ENCODE peak calls at places on chromosomes 6 and 20, in five cellular contexts. One of them, this sample, is unnamed.

GRCh38 chr20:11323821-11324220 is 593.9 kb upstream of the BTBD3 start:
- DNase-seq in GM10248: no peak
- DNase-seq in heart left ventricle: no peak
- DNase-seq in AG04450: no peak
- DNase-seq in A549: no peak
- DNase-seq in this sample: no peak

GRCh38 chr6:43773981-43774775 is 4.2 kb downstream of the VEGFA start:
- DNase-seq in A549: no peak
- DNase-seq in GM10248: no peak
- DNase-seq in heart left ventricle: peak
- DNase-seq in AG04450: no peak
- DNase-seq in this sample: no peak

GRCh38 chr6:160128125-160128683 is 6.6 kb downstream of the SLC22A1 start:
- DNase-seq in A549: no peak
- DNase-seq in heart left ventricle: no peak
- DNase-seq in GM10248: no peak
- DNase-seq in AG04450: no peak
- DNase-seq in this sample: no peak

GRCh38 chr20:20638877-20639276 is 73.6 kb downstream of the RALGAPA2 start:
- DNase-seq in GM10248: no peak
- DNase-seq in A549: no peak
- DNase-seq in AG04450: no peak
- DNase-seq in heart left ventricle: no peak
- DNase-seq in this sample: no peak

GRCh38 chr6:11782524-11782923 is 3.9 kb upstream of the ADTRP start:
- DNase-seq in heart left ventricle: no peak
- DNase-seq in GM10248: no peak
- DNase-seq in AG04450: no peak
- DNase-seq in A549: no peak
- DNase-seq in this sample: no peak

GRCh38 chr20:62080249-62080993 is 14.7 kb upstream of the TAF4 start:
- DNase-seq in GM10248: no peak
- DNase-seq in AG04450: no peak
- DNase-seq in A549: no peak
- DNase-seq in heart left ventricle: no peak
- DNase-seq in this sample: no peak

GRCh38 chr6:6546318-6547110 is 42.0 kb upstream of the LY86 start:
- DNase-seq in GM10248: peak
- DNase-seq in AG04450: no peak
- DNase-seq in A549: no peak
- DNase-seq in heart left ventricle: peak
- DNase-seq in this sample: peak

GRCh38 chr20:44590980-44591778 is 8.8 kb downstream of the PKIG start:
- DNase-seq in A549: no peak
- DNase-seq in GM10248: no peak
- DNase-seq in AG04450: no peak
- DNase-seq in heart left ventricle: no peak
- DNase-seq in this sample: no peak

GRCh38 chr6:73734843-73735453 is 38.9 kb downstream of the CD109 start:
- DNase-seq in GM10248: no peak
- DNase-seq in heart left ventricle: no peak
- DNase-seq in A549: no peak
- DNase-seq in AG04450: no peak
- DNase-seq in this sample: no peak

GRCh38 chr6:44667226-44667625 is 279.7 kb downstream of the CDC5L start:
- DNase-seq in heart left ventricle: no peak
- DNase-seq in AG04450: peak
- DNase-seq in GM10248: no peak
- DNase-seq in A549: no peak
- DNase-seq in this sample: no peak

GRCh38 chr20:62025832-62026563 is 39.7 kb downstream of the TAF4 start:
- DNase-seq in GM10248: no peak
- DNase-seq in AG04450: peak
- DNase-seq in A549: no peak
- DNase-seq in heart left ventricle: peak
- DNase-seq in this sample: no peak

GRCh38 chr6:25971187-25971811 is 8.7 kb downstream of the TRIM38 start:
- DNase-seq in heart left ventricle: peak
- DNase-seq in AG04450: peak
- DNase-seq in GM10248: no peak
- DNase-seq in A549: peak
- DNase-seq in this sample: no peak

GRCh38 chr6:37822851-37823682 is 3.5 kb downstream of the ZFAND3 start:
- DNase-seq in AG04450: no peak
- DNase-seq in heart left ventricle: no peak
- DNase-seq in GM10248: no peak
- DNase-seq in A549: no peak
- DNase-seq in this sample: no peak

GRCh38 chr6:27332692-27333641 is 20.9 kb upstream of the POM121L2 start:
- DNase-seq in A549: peak
- DNase-seq in AG04450: peak
- DNase-seq in GM10248: peak
- DNase-seq in heart left ventricle: no peak
- DNase-seq in this sample: peak

GRCh38 chr6:40882321-40882720 is 156.7 kb downstream of the UNC5CL start:
- DNase-seq in A549: no peak
- DNase-seq in GM10248: no peak
- DNase-seq in heart left ventricle: no peak
- DNase-seq in AG04450: no peak
- DNase-seq in this sample: no peak

GRCh38 chr6:129695373-129696027 is 14.5 kb downstream of the ARHGAP18 start:
- DNase-seq in heart left ventricle: no peak
- DNase-seq in GM10248: no peak
- DNase-seq in AG04450: no peak
- DNase-seq in A549: no peak
- DNase-seq in this sample: no peak

GRCh38 chr6:15516378-15516777 is 146.4 kb downstream of the DTNBP1 start:
- DNase-seq in GM10248: no peak
- DNase-seq in A549: no peak
- DNase-seq in heart left ventricle: no peak
- DNase-seq in AG04450: no peak
- DNase-seq in this sample: no peak

GRCh38 chr20:62816879-62817873 is at the start of gene COL9A3:
- DNase-seq in heart left ventricle: no peak
- DNase-seq in AG04450: no peak
- DNase-seq in GM10248: no peak
- DNase-seq in A549: no peak
- DNase-seq in this sample: no peak

GRCh38 chr6:74705451-74705850 is 500.4 kb downstream of the COL12A1 start:
- DNase-seq in heart left ventricle: no peak
- DNase-seq in A549: no peak
- DNase-seq in AG04450: no peak
- DNase-seq in GM10248: no peak
- DNase-seq in this sample: no peak

GRCh38 chr20:36467076-36467999 is 74.0 kb upstream of the MYL9 start:
- DNase-seq in GM10248: peak
- DNase-seq in heart left ventricle: peak
- DNase-seq in AG04450: no peak
- DNase-seq in A549: peak
- DNase-seq in this sample: peak

GRCh38 chr6:7267521-7268091 is 45.4 kb downstream of the SSR1 start:
- DNase-seq in AG04450: peak
- DNase-seq in A549: peak
- DNase-seq in GM10248: no peak
- DNase-seq in heart left ventricle: no peak
- DNase-seq in this sample: no peak

GRCh38 chr20:17650816-17651760 is 31.0 kb downstream of the RRBP1 start:
- DNase-seq in heart left ventricle: peak
- DNase-seq in A549: no peak
- DNase-seq in GM10248: no peak
- DNase-seq in AG04450: no peak
- DNase-seq in this sample: no peak

GRCh38 chr6:121590438-121590837 is 155.0 kb downstream of the GJA1 start:
- DNase-seq in GM10248: no peak
- DNase-seq in A549: peak
- DNase-seq in AG04450: no peak
- DNase-seq in heart left ventricle: no peak
- DNase-seq in this sample: no peak

GRCh38 chr20:34907616-34908469 is 31.4 kb downstream of the ACSS2 start:
- DNase-seq in heart left ventricle: peak
- DNase-seq in AG04450: peak
- DNase-seq in GM10248: no peak
- DNase-seq in A549: peak
- DNase-seq in this sample: no peak

GRCh38 chr6:87794922-87795885 is 93.2 kb upstream of the AKIRIN2 start:
- DNase-seq in heart left ventricle: no peak
- DNase-seq in AG04450: no peak
- DNase-seq in GM10248: no peak
- DNase-seq in A549: peak
- DNase-seq in this sample: no peak

GRCh38 chr6:36376742-36377141 is 10.7 kb downstream of the ETV7 start:
- DNase-seq in heart left ventricle: no peak
- DNase-seq in A549: no peak
- DNase-seq in GM10248: no peak
- DNase-seq in AG04450: no peak
- DNase-seq in this sample: no peak

GRCh38 chr6:136069119-136069518 is 181.0 kb downstream of the MTFR2 start:
- DNase-seq in heart left ventricle: no peak
- DNase-seq in AG04450: peak
- DNase-seq in GM10248: no peak
- DNase-seq in A549: no peak
- DNase-seq in this sample: no peak

DNA sequence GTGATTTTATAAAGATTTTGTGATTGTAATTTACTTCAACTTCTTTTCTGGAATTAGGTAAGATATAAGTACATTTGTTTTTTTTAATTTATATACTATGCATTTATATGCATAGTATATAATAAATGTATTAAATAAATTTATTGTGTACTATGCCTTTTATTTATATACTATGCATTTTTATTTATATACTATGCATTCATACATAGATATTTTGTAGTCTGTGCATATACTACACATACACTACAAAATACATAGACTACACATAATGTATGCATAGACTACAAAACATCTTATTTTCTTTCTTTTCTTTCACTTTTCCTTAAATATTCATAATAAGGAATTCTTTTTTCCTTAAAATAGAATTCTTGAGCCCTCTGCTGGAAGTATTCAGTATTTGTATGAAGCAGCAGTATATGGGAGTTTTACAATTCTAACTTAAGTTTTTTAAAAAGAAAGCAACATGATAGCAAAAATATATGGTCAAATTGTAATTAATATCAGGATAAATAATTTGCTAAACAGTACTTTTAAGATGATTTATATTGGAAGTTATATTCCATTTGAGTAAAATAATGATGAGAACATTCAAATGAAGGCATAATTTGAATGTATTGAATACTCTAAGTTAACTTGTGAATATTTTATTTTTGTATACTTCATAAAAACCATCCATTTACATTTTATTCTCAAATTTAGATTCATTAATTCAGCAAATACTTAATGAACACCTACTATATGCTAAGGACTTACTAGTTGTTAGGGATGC is 129.3 kb downstream of the KLHL32 start:
- DNase-seq in AG04450: no peak
- DNase-seq in heart left ventricle: no peak
- DNase-seq in GM10248: no peak
- DNase-seq in A549: peak
- DNase-seq in this sample: no peak
- TF ChIP-seq CTCF in AG04450: peak
- TF ChIP-seq CTCF in heart left ventricle: peak
- TF ChIP-seq CTCF in GM10248: peak
- TF ChIP-seq CTCF in A549: peak
- TF ChIP-seq CTCF in this sample: peak

GRCh38 chr6:4533576-4533975 is 242.6 kb upstream of the CDYL start:
- DNase-seq in heart left ventricle: no peak
- DNase-seq in AG04450: no peak
- DNase-seq in GM10248: no peak
- DNase-seq in A549: no peak
- DNase-seq in this sample: no peak
- TF ChIP-seq CTCF in heart left ventricle: no peak
- TF ChIP-seq CTCF in AG04450: no peak
- TF ChIP-seq CTCF in GM10248: no peak
- TF ChIP-seq CTCF in A549: no peak
- TF ChIP-seq CTCF in this sample: no peak

GRCh38 chr6:143295904-143296303 is 154.6 kb downstream of the ADAT2 start:
- DNase-seq in A549: no peak
- DNase-seq in AG04450: no peak
- DNase-seq in heart left ventricle: no peak
- DNase-seq in GM10248: no peak
- DNase-seq in this sample: no peak

GRCh38 chr6:143294265-143294664 is 156.2 kb downstream of the ADAT2 start:
- DNase-seq in A549: no peak
- DNase-seq in AG04450: no peak
- DNase-seq in heart left ventricle: no peak
- DNase-seq in GM10248: no peak
- DNase-seq in this sample: no peak

GRCh38 chr6:143301204-143301603 is 149.3 kb downstream of the ADAT2 start:
- DNase-seq in heart left ventricle: no peak
- DNase-seq in AG04450: no peak
- DNase-seq in GM10248: no peak
- DNase-seq in A549: no peak
- DNase-seq in this sample: no peak

GRCh38 chr6:143293526-143293925 is 157.0 kb downstream of the ADAT2 start:
- DNase-seq in GM10248: no peak
- DNase-seq in heart left ventricle: no peak
- DNase-seq in AG04450: no peak
- DNase-seq in A549: no peak
- DNase-seq in this sample: no peak

DNA sequence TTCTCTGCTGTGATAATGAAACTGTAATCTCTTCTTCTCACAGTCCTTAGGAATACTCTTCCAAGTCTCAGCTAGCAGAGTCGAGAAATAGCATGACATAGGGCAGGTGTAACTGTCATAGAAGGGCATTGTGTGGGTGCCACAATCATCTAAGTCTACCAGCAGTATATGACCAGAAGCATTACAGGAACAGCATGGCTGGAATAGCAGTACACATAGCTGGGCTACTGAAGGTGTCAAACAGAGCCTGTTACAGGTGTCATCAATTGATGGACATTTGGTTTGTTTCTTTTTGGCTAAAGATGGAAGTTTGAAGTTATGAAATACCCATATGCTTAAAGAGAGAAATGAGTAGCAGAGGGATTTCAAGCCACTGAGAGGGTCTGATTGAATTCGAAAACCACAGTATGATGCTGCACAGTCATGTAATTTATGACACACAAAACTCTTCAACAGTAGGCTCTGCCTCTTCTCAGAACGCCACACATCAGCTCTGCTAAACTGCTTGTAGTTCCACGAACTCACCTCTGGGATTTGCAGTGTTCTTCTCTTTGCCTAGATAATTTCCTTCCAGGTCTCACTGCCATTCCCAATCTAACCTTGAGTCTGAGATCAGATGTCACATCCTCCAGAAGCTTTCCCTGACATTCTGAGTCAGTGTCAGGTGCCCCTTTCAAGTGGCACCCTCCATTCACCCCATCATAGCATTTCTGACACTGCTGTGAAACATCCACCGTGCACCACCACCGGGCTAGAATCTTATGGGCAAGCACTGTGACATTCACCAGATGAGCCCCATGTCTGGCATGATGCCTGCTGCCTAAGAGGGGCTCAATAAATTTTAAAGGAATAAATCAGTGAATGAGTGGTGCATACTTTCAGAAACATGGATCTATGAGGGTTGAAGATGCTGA is 151.0 kb downstream of the ADAT2 start:
- DNase-seq in GM10248: peak
- DNase-seq in AG04450: no peak
- DNase-seq in heart left ventricle: no peak
- DNase-seq in A549: no peak
- DNase-seq in this sample: peak
- TF ChIP-seq CTCF in GM10248: no peak
- TF ChIP-seq CTCF in AG04450: no peak
- TF ChIP-seq CTCF in heart left ventricle: no peak
- TF ChIP-seq CTCF in A549: no peak
- TF ChIP-seq CTCF in this sample: peak

GRCh38 chr20:39880890-39881289 is 808.1 kb downstream of the MAFB start:
- DNase-seq in A549: peak
- DNase-seq in AG04450: no peak
- DNase-seq in GM10248: no peak
- DNase-seq in heart left ventricle: no peak
- DNase-seq in this sample: no peak
- TF ChIP-seq CTCF in A549: no peak
- TF ChIP-seq CTCF in AG04450: peak
- TF ChIP-seq CTCF in GM10248: no peak
- TF ChIP-seq CTCF in heart left ventricle: no peak
- TF ChIP-seq CTCF in this sample: peak

This sample was measured in GM06990.